ENCODE peak calls at places on chromosomes 5 and 9, in ten cellular contexts. T is CD8-positive, alpha-beta memory T cell; D is A549; S is GM23248; V is cardiac muscle cell; G is pancreas; E is PC-3; P is endothelial cell of umbilical vein; J is uterus; F is transverse colon. H is an unnamed sample.
A peak's percentile ranks its signal among the peaks of the same experiment; 100 is the strongest.

GRCh38 chr9:122200960-122201635 is 27.7 kb downstream of the LHX6 start:
- DNase-seq in T (no peak), D (no peak), S (peak; percentile 85), V (peak; percentile 59), G (no peak), E (no peak), P (peak; percentile 18), J (no peak), F (no peak), H (no peak)

GRCh38 chr9:92657296-92658094 is 12.4 kb downstream of the IPPK start:
- DNase-seq in T (no peak), D (peak; percentile 28), S (peak; percentile 36), V (no peak), G (no peak), E (no peak), P (no peak), J (no peak), F (no peak), H (no peak)

GRCh38 chr5:40484495-40484894 is 195.2 kb upstream of the PTGER4 start:
- DNase-seq in T (no peak), D (no peak), S (no peak), V (no peak), G (no peak), E (no peak), P (no peak), J (no peak), F (no peak), H (no peak)

GRCh38 chr5:177233206-177233605 is 70.3 kb downstream of the RAB24 start:
- DNase-seq in T (no peak), D (no peak), S (peak; percentile 77), V (no peak), G (no peak), E (no peak), P (no peak), J (no peak), F (no peak), H (no peak)

GRCh38 chr5:124371121-124371706 is 375.2 kb downstream of the ZNF608 start:
- DNase-seq in T (no peak), D (no peak), S (peak; percentile 33), V (peak; percentile 29), G (peak; percentile 19), E (no peak), P (no peak), J (peak; percentile 58), F (peak; percentile 16), H (no peak)

GRCh38 chr9:78612089-78612488 is 315.2 kb downstream of the PSAT1 start:
- DNase-seq in T (no peak), D (no peak), S (peak; percentile 77), V (no peak), G (no peak), E (peak; percentile 59), P (no peak), J (no peak), F (no peak), H (no peak)

GRCh38 chr5:14809369-14810144 is 62.0 kb downstream of the ANKH start:
- DNase-seq in T (peak; percentile 69), D (peak; percentile 37), S (peak; percentile 97), V (peak; percentile 79), G (no peak), E (peak; percentile 93), P (peak; percentile 75), J (no peak), F (peak; percentile 54), H (peak; percentile 81)

GRCh38 chr9:88477300-88477751 is 57.7 kb upstream of the NXNL2 start:
- DNase-seq in T (no peak), D (no peak), S (peak; percentile 95), V (peak; percentile 81), G (no peak), E (peak; percentile 90), P (no peak), J (no peak), F (no peak), H (no peak)

GRCh38 chr5:154236-154635 is 37.1 kb upstream of the LRRC14B start:
- DNase-seq in T (no peak), D (no peak), S (peak; percentile 19), V (no peak), G (no peak), E (no peak), P (peak; percentile 38), J (no peak), F (no peak), H (no peak)

GRCh38 chr5:160165137-160166068 is 46.2 kb upstream of the PWWP2A start:
- DNase-seq in T (no peak), D (peak; percentile 96), S (peak; percentile 97), V (peak; percentile 99), G (peak; percentile 71), E (peak; percentile 98), P (peak; percentile 86), J (peak; percentile 91), F (peak; percentile 77), H (peak; percentile 96)

GRCh38 chr9:33415152-33416038 is 13.0 kb upstream of the AQP7 start:
- DNase-seq in T (peak; percentile 89), D (peak; percentile 89), S (peak; percentile 58), V (peak; percentile 52), G (peak; percentile 91), E (peak; percentile 96), P (peak; percentile 49), J (peak; percentile 64), F (peak; percentile 91), H (peak; percentile 68)

GRCh38 chr5:119273391-119273839 is 82.4 kb upstream of the TNFAIP8 start:
- DNase-seq in T (no peak), D (no peak), S (no peak), V (no peak), G (no peak), E (no peak), P (peak; percentile 43), J (no peak), F (no peak), H (no peak)

GRCh38 chr5:119275873-119276214 is 80.0 kb upstream of the TNFAIP8 start:
- DNase-seq in T (no peak), D (no peak), S (no peak), V (no peak), G (no peak), E (no peak), P (no peak), J (no peak), F (peak; percentile 49), H (no peak)

GRCh38 chr5:119274767-119275130 is 81.1 kb upstream of the TNFAIP8 start:
- DNase-seq in T (no peak), D (no peak), S (peak; percentile 75), V (peak; percentile 62), G (no peak), E (no peak), P (peak; percentile 79), J (no peak), F (no peak), H (no peak)

GRCh38 chr5:119275146-119275872 is 80.5 kb upstream of the TNFAIP8 start:
- DNase-seq in T (no peak), D (no peak), S (peak; percentile 55), V (no peak), G (no peak), E (peak; percentile 72), P (no peak), J (no peak), F (no peak), H (no peak)

DNA sequence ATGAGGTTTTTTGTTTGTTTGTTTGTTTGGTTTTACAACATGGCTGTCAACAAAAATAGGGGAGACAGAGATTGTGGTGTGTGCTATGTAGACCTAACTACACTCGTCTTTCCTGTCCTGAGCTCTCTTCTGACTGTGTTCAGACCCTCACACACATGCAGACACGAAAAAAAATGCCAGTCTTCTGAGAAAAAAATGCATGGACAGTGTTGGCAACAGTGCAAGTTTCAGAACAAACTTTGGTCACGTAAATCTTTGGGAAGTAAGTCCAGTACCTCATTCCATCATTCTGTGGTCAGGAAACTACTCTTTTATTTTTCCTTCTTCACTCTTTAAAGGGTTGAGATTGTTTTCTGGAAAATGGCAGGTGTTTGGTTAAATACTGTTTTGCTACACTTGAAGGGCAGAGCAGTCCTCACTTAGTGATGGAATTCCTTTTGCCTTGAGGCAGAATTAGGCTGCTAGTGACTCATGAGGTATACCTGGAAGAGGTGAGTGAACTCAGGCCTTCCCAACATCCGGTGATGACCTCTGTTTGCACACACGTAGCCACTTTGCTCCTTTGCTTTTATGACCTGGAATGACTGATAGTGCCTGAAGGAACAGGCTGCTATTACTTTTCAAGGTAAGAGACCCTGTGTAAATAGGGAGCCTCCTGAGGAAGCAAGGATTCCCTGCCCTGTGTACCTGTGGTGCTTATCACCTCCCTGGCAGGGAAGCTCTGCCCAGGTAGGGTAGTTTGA is 81.6 kb upstream of the TNFAIP8 start:
- DNase-seq in T (no peak), D (no peak), S (no peak), V (no peak), G (peak; percentile 69), E (peak; percentile 94), P (no peak), J (no peak), F (peak; percentile 42), H (no peak)
- H3K4me1 ChIP-seq in T (peaks cover 83% of the 10 kb centered on the region), D (peaks cover 63% of the 10 kb centered on the region), S (peaks cover 12% of the 10 kb centered on the region), V (no peaks in the 10 kb centered on the region), G (peaks cover 33% of the 10 kb centered on the region), E (peaks cover 71% of the 10 kb centered on the region), P (peaks cover 20% of the 10 kb centered on the region), J (no peaks in the 10 kb centered on the region), F (peaks cover 6% of the 10 kb centered on the region), H (no peaks in the 10 kb centered on the region)

DNA sequence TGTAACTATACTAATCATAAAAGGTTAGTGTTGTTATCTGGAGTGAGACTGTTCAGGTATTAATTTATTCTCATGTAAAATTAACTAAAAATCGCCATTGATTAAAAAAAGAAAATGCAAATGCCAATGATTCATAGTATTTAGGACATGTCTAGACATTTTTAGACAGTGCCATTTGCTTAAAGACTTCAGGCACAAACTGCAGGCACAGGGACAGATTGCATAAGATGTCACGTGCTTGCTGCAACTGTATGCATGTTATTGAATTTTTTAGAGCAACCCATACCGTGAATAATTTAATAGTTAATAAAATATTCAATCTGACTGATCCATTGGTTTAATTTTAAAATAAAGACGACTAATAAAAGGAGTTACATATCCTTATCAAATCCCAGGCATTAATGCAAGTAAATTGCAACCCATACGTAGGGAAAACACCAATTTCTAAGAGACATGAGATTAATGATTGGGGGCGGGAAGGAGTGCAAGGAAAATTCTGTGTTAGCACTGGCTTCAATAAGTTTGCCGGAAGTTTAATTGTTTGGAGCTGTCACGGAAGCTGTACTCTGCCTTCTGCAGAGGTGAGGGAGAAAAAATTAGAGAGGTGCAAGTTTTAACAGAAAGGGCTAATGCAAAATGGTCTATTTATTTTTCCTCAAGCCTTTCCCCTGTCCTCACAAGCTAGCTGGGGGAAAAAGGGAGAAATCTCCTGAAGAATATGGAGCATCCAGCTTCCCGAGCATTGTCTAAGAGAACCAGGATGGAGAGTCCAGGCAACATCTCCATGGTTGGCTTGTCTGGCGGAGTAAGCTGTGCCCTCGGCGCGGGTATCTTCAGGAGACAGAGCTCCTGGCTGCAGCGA is 2.9 kb downstream of the EDIL3 start:
- DNase-seq in T (no peak), D (no peak), S (peak; percentile 3), V (peak; percentile 31), G (no peak), E (no peak), P (peak; percentile 6), J (no peak), F (peak; percentile 11), H (peak; percentile 28)
- H3K4me3 ChIP-seq in T (no peak overlapping the region), D (peak overlapping the region; percentile 24), S (peak overlapping the region; percentile 65), V (peak overlapping the region; percentile 52), G (peak overlapping the region; percentile 11), E (peak overlapping the region; percentile 77), P (peak overlapping the region; percentile 22), J (peak overlapping the region; percentile 72), F (peak overlapping the region; percentile 58), H (peak overlapping the region; percentile 79)

GRCh38 chr9:76866689-76867088 is 39.2 kb downstream of the PRUNE2 start:
- DNase-seq in T (no peak), D (peak; percentile 67), S (peak; percentile 94), V (peak; percentile 78), G (no peak), E (peak; percentile 91), P (no peak), J (peak; percentile 46), F (no peak), H (no peak)
- H3K27ac ChIP-seq in T (no peak overlapping the region), D (peak overlapping the region; percentile 61), S (peak overlapping the region; percentile 65), V (no peak overlapping the region), G (no peak overlapping the region), E (peak overlapping the region; percentile 62), P (no peak overlapping the region), J (peak overlapping the region; percentile 82), F (peak overlapping the region; percentile 70), H (peak overlapping the region; percentile 84)

GRCh38 chr5:66744040-66744439 is 147.8 kb downstream of the MAST4 start:
- DNase-seq in T (no peak), D (no peak), S (peak; percentile 60), V (peak; percentile 91), G (no peak), E (no peak), P (no peak), J (no peak), F (no peak), H (peak; percentile 36)
- H3K4me1 ChIP-seq in T (no peaks in the 10 kb centered on the region), D (peaks cover 2% of the 10 kb centered on the region), S (peaks cover 7% of the 10 kb centered on the region), V (peaks cover 6% of the 10 kb centered on the region), G (peaks cover 4% of the 10 kb centered on the region), E (no peaks in the 10 kb centered on the region), P (no peaks in the 10 kb centered on the region), J (no peaks in the 10 kb centered on the region), F (no peaks in the 10 kb centered on the region), H (no peaks in the 10 kb centered on the region)

H was measured in tibial artery.